ENCODE peak calls at places on chromosome 20, in seven cellular contexts. N, S, X, V, P, Q and W are unnamed samples.

GRCh38 chr20:62498874-62499273 is 23.1 kb upstream of the GATA5 start:
- DNase-seq in N (no peak), S (no peak), X (no peak), V (no peak), P (no peak), Q (no peak), W (no peak)

GRCh38 chr20:62723351-62723750 is 14.7 kb downstream of the NTSR1 start:
- DNase-seq in N (no peak), S (no peak), X (no peak), V (no peak), P (peak; percentile 60), Q (peak; percentile 54), W (no peak)

GRCh38 chr20:59322101-59322500 is 21.7 kb downstream of the EDN3 start:
- DNase-seq in N (no peak), S (no peak), X (no peak), V (no peak), P (no peak), Q (no peak), W (no peak)

GRCh38 chr20:23550227-23550626 is 18.1 kb downstream of the CST9L start:
- DNase-seq in N (no peak), S (no peak), X (no peak), V (no peak), P (no peak), Q (no peak), W (no peak)

GRCh38 chr20:46945465-46945864 is 50.8 kb downstream of the EYA2 start:
- DNase-seq in N (no peak), S (no peak), X (no peak), V (no peak), P (no peak), Q (no peak), W (no peak)

GRCh38 chr20:44979090-44979621 is 12.8 kb downstream of the STK4 start:
- DNase-seq in N (no peak), S (peak; percentile 80), X (peak; percentile 48), V (peak; percentile 93), P (no peak), Q (no peak), W (peak; percentile 70)

GRCh38 chr20:8368680-8369079 is 236.6 kb downstream of the PLCB1 start:
- DNase-seq in N (no peak), S (no peak), X (no peak), V (no peak), P (no peak), Q (no peak), W (no peak)

GRCh38 chr20:13098720-13099355 is 90.1 kb downstream of the SPTLC3 start:
- DNase-seq in N (no peak), S (no peak), X (no peak), V (no peak), P (no peak), Q (no peak), W (no peak)

GRCh38 chr20:62953167-62953838 is 794 bp downstream of the SLC17A9 start:
- DNase-seq in N (no peak), S (no peak), X (no peak), V (no peak), P (peak; percentile 55), Q (peak; percentile 66), W (no peak)

GRCh38 chr20:1949711-1950110 is 44.1 kb downstream of the PDYN start:
- DNase-seq in N (no peak), S (no peak), X (no peak), V (no peak), P (no peak), Q (no peak), W (no peak)

GRCh38 chr20:31568041-31568731 is 36.9 kb upstream of the ID1 start:
- DNase-seq in N (no peak), S (no peak), X (no peak), V (no peak), P (no peak), Q (no peak), W (no peak)

GRCh38 chr20:11917663-11918062 is at the start of gene BTBD3:
- DNase-seq in N (no peak), S (peak; percentile 79), X (peak; percentile 33), V (no peak), P (peak; percentile 60), Q (no peak), W (no peak)

GRCh38 chr20:47249913-47250312 is 106.6 kb downstream of the ZMYND8 start:
- DNase-seq in N (no peak), S (no peak), X (no peak), V (no peak), P (no peak), Q (no peak), W (no peak)

GRCh38 chr20:51389543-51389924 is 153.0 kb downstream of the NFATC2 start:
- DNase-seq in N (no peak), S (no peak), X (no peak), V (no peak), P (no peak), Q (no peak), W (no peak)

GRCh38 chr20:33702861-33703260 is 16.7 kb upstream of the E2F1 start:
- DNase-seq in N (no peak), S (no peak), X (no peak), V (no peak), P (peak; percentile 68), Q (no peak), W (no peak)

GRCh38 chr20:21182832-21183563 is 57.1 kb downstream of the KIZ start:
- DNase-seq in N (no peak), S (peak; percentile 88), X (no peak), V (no peak), P (no peak), Q (no peak), W (no peak)

GRCh38 chr20:3811421-3812258 is 8.7 kb upstream of the AP5S1 start:
- DNase-seq in N (peak; percentile 79), S (peak; percentile 100), X (peak; percentile 98), V (peak; percentile 96), P (peak; percentile 99), Q (peak; percentile 99), W (peak; percentile 98)
- H3K4me1 ChIP-seq in N (peaks cover 85% of the 10 kb centered on the region), S (no peaks in the 10 kb centered on the region), X (peaks cover 57% of the 10 kb centered on the region), V (peaks cover 69% of the 10 kb centered on the region), P (peaks cover 45% of the 10 kb centered on the region), Q (peaks cover 60% of the 10 kb centered on the region), W (peaks cover 82% of the 10 kb centered on the region)

DNA sequence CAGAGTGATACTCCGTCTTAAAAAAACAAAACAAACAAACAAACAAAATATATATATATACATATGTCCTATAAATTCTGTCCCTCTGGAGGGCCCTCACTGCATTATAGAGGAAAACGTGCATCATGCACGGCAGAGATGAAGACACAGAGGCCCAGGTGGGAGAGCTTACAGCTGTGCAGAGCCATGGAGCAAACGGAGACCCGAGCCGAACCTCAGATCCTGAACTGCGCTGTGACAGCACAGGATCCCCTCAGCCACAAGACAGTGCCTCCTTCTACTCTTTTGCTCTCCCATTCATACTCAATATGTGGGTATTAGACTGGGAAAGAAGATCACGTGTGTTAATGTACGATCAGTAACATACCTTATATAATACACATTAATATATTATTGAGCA is 81.6 kb downstream of the ZNF217 start:
- DNase-seq in N (no peak), S (no peak), X (no peak), V (no peak), P (no peak), Q (no peak), W (no peak)
- H3K4me3 ChIP-seq in N (no peak overlapping the region), S (no peak overlapping the region), X (no peak overlapping the region), V (no peak overlapping the region), P (no peak overlapping the region), Q (no peak overlapping the region), W (no peak overlapping the region)

DNA sequence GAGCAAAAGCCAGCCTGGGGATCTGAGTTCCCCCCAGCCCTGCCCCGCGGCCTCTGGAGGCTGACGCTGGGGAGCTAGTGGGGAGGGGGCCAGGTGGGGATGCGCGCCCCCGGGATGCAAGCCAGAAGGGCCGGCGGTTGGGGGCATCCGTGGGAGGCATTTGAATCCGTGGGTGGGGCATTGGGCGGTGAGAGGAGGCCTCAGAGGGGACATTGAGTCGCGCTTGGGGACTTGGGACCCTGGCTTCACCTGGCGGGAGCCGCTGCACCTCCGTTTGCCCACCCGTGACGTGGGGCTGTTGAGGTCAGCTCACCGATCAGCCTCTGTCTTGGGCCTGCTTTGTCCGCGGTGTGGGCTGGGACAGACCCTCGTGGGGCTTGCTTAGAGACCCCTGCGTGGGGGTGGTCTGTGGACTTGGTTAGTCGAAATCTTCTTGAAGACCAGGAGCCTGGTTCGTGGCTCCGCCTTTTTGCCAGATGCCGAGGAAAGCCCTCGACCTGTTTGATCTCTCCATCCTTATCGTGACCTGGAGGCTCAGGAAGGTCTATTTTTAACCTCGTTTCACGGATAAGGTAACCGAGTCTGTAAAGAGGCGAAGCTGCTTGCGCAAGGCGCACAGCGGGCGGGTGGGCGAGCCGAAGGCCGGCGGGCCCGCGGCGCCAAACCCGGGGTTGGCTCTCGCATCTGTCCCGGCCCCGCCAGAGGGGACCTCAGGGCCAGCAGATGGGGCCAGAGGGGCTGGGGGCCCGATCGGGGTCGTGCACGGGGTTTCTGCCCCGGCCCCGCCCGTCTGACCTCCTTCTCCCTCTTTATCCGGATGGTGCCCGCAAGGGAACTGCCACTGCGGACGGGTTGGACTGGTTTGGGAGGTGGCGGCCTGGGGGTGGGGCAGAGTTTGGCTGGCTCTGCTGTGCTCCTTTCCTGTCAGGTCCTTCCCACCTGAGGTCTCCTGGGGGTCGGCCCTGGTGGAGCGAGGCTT is 8.3 kb downstream of the FAM110A start:
- DNase-seq in N (no peak), S (no peak), X (no peak), V (no peak), P (no peak), Q (peak; percentile 83), W (no peak)
- H3K4me1 ChIP-seq in N (peaks cover 33% of the 10 kb centered on the region), S (peaks cover 30% of the 10 kb centered on the region), X (peaks cover 24% of the 10 kb centered on the region), V (peaks cover 34% of the 10 kb centered on the region), P (peaks cover 14% of the 10 kb centered on the region), Q (peaks cover 30% of the 10 kb centered on the region), W (peaks cover 69% of the 10 kb centered on the region)

GRCh38 chr20:57694481-57694880 is 15.3 kb downstream of the PMEPA1 start:
- DNase-seq in N (no peak), S (no peak), X (no peak), V (no peak), P (no peak), Q (no peak), W (no peak)

GRCh38 chr20:57695012-57695411 is 14.8 kb downstream of the PMEPA1 start:
- DNase-seq in N (no peak), S (no peak), X (no peak), V (no peak), P (no peak), Q (no peak), W (no peak)

GRCh38 chr20:57693670-57694329 is 16.0 kb downstream of the PMEPA1 start:
- DNase-seq in N (no peak), S (no peak), X (no peak), V (no peak), P (no peak), Q (no peak), W (no peak)

GRCh38 chr20:57692393-57692792 is 17.4 kb downstream of the PMEPA1 start:
- DNase-seq in N (no peak), S (no peak), X (no peak), V (no peak), P (no peak), Q (no peak), W (no peak)

DNA sequence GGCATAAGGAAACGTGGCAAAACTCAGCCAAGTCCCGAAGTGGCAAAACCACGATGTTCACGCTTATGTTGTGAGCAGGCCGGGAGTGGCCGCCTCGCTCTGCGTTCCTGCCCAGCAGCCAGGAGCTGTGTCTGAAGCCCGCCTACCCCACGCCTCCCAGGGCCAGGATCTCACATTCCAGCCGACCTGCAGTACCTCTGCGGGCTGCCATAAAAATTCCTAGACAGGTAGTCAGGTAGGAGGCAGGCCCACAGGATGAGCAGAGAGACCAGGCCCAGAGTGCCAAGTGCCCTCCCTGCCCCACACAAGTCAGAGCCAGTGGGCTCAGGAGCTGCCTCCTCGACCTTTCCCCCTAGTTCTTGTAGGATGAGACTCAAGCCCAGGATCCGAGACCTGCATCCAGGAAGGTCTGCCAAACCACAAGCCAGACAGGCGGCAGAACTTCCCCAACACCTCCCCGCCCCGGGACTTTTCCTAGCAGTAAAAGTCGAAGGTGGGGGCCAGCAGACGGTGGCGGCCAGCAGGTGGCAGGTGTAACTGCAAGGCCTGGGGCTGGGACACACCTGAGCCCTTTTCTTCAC is 16.7 kb downstream of the PMEPA1 start:
- DNase-seq in N (no peak), S (no peak), X (no peak), V (no peak), P (no peak), Q (peak; percentile 85), W (no peak)
- H3K4me3 ChIP-seq in N (no peak overlapping the region), S (no peak overlapping the region), X (no peak overlapping the region), V (no peak overlapping the region), P (no peak overlapping the region), Q (no peak overlapping the region), W (no peak overlapping the region)